ENCODE peak calls at places on chromosomes 16 and 17, in six cellular contexts. One of them, this sample, is unnamed.

GRCh38 chr16:11329891-11330290 is 15.4 kb upstream of the RMI2 start:
- DNase-seq in activated CD4-positive, alpha-beta T cell treated with anti-CD3 and anti-CD28 coated beads, Interleukin-2, amount 50 U/mL, for 1 hour: no peak
- DNase-seq in GM10248: no peak
- DNase-seq in GM23338: no peak
- DNase-seq in H1: no peak
- DNase-seq in NCI-H1417: no peak
- DNase-seq in this sample: no peak

GRCh38 chr17:1779571-1780074 is 17.8 kb downstream of the SERPINF1 start:
- DNase-seq in NCI-H1417: no peak
- DNase-seq in GM23338: no peak
- DNase-seq in H1: no peak
- DNase-seq in GM10248: no peak
- DNase-seq in activated CD4-positive, alpha-beta T cell treated with anti-CD3 and anti-CD28 coated beads, Interleukin-2, amount 50 U/mL, for 1 hour: no peak
- DNase-seq in this sample: no peak

GRCh38 chr16:177394-177822 is 928 bp downstream of the HBA1 start:
- DNase-seq in H1: no peak
- DNase-seq in activated CD4-positive, alpha-beta T cell treated with anti-CD3 and anti-CD28 coated beads, Interleukin-2, amount 50 U/mL, for 1 hour: no peak
- DNase-seq in GM10248: no peak
- DNase-seq in GM23338: no peak
- DNase-seq in NCI-H1417: peak; percentile 51
- DNase-seq in this sample: no peak

GRCh38 chr16:1941162-1941923 is 1.7 kb downstream of the MSRB1 start:
- DNase-seq in H1: no peak
- DNase-seq in GM23338: peak; percentile 78
- DNase-seq in activated CD4-positive, alpha-beta T cell treated with anti-CD3 and anti-CD28 coated beads, Interleukin-2, amount 50 U/mL, for 1 hour: no peak
- DNase-seq in GM10248: no peak
- DNase-seq in NCI-H1417: no peak
- DNase-seq in this sample: no peak

GRCh38 chr16:79776243-79776884 is 175.8 kb upstream of the MAF start:
- DNase-seq in activated CD4-positive, alpha-beta T cell treated with anti-CD3 and anti-CD28 coated beads, Interleukin-2, amount 50 U/mL, for 1 hour: no peak
- DNase-seq in GM23338: peak; percentile 56
- DNase-seq in NCI-H1417: no peak
- DNase-seq in H1: no peak
- DNase-seq in GM10248: no peak
- DNase-seq in this sample: no peak

GRCh38 chr17:54678158-54678557 is 222.5 kb upstream of the TOM1L1 start:
- DNase-seq in H1: no peak
- DNase-seq in NCI-H1417: no peak
- DNase-seq in activated CD4-positive, alpha-beta T cell treated with anti-CD3 and anti-CD28 coated beads, Interleukin-2, amount 50 U/mL, for 1 hour: no peak
- DNase-seq in GM23338: no peak
- DNase-seq in GM10248: no peak
- DNase-seq in this sample: no peak

GRCh38 chr16:11328172-11329079 is 16.8 kb upstream of the RMI2 start:
- DNase-seq in H1: peak; percentile 94
- DNase-seq in GM23338: peak; percentile 99
- DNase-seq in NCI-H1417: no peak
- DNase-seq in GM10248: peak; percentile 86
- DNase-seq in activated CD4-positive, alpha-beta T cell treated with anti-CD3 and anti-CD28 coated beads, Interleukin-2, amount 50 U/mL, for 1 hour: peak; percentile 27
- DNase-seq in this sample: peak; percentile 97

GRCh38 chr16:28165549-28166046 is 46.2 kb downstream of the XPO6 start:
- DNase-seq in NCI-H1417: no peak
- DNase-seq in H1: no peak
- DNase-seq in GM23338: no peak
- DNase-seq in activated CD4-positive, alpha-beta T cell treated with anti-CD3 and anti-CD28 coated beads, Interleukin-2, amount 50 U/mL, for 1 hour: no peak
- DNase-seq in GM10248: no peak
- DNase-seq in this sample: no peak

GRCh38 chr17:55664287-55664686 is 58.4 kb downstream of the TMEM100 start:
- DNase-seq in H1: no peak
- DNase-seq in GM10248: peak; percentile 29
- DNase-seq in GM23338: no peak
- DNase-seq in activated CD4-positive, alpha-beta T cell treated with anti-CD3 and anti-CD28 coated beads, Interleukin-2, amount 50 U/mL, for 1 hour: no peak
- DNase-seq in NCI-H1417: no peak
- DNase-seq in this sample: no peak

GRCh38 chr16:75127713-75128415 is 11.3 kb upstream of the LDHD start:
- DNase-seq in GM10248: no peak
- DNase-seq in activated CD4-positive, alpha-beta T cell treated with anti-CD3 and anti-CD28 coated beads, Interleukin-2, amount 50 U/mL, for 1 hour: no peak
- DNase-seq in GM23338: no peak
- DNase-seq in H1: no peak
- DNase-seq in NCI-H1417: no peak
- DNase-seq in this sample: no peak

GRCh38 chr16:68078726-68079615 is 6.2 kb upstream of the NFATC3 start:
- DNase-seq in H1: no peak
- DNase-seq in GM23338: no peak
- DNase-seq in GM10248: no peak
- DNase-seq in NCI-H1417: no peak
- DNase-seq in activated CD4-positive, alpha-beta T cell treated with anti-CD3 and anti-CD28 coated beads, Interleukin-2, amount 50 U/mL, for 1 hour: no peak
- DNase-seq in this sample: no peak

GRCh38 chr17:62737513-62737912 is 70.6 kb downstream of the MARCHF10 start:
- DNase-seq in GM10248: no peak
- DNase-seq in NCI-H1417: no peak
- DNase-seq in H1: no peak
- DNase-seq in activated CD4-positive, alpha-beta T cell treated with anti-CD3 and anti-CD28 coated beads, Interleukin-2, amount 50 U/mL, for 1 hour: no peak
- DNase-seq in GM23338: no peak
- DNase-seq in this sample: no peak

GRCh38 chr17:72707881-72708280 is 384.6 kb downstream of the SLC39A11 start:
- DNase-seq in H1: no peak
- DNase-seq in activated CD4-positive, alpha-beta T cell treated with anti-CD3 and anti-CD28 coated beads, Interleukin-2, amount 50 U/mL, for 1 hour: no peak
- DNase-seq in GM10248: no peak
- DNase-seq in NCI-H1417: no peak
- DNase-seq in GM23338: no peak
- DNase-seq in this sample: no peak

GRCh38 chr17:49548506-49549310 is 27.0 kb upstream of the NXPH3 start:
- DNase-seq in NCI-H1417: peak; percentile 4
- DNase-seq in GM23338: peak; percentile 73
- DNase-seq in H1: no peak
- DNase-seq in activated CD4-positive, alpha-beta T cell treated with anti-CD3 and anti-CD28 coated beads, Interleukin-2, amount 50 U/mL, for 1 hour: no peak
- DNase-seq in GM10248: peak; percentile 64
- DNase-seq in this sample: no peak

GRCh38 chr16:50400967-50401348 is 32.2 kb upstream of the BRD7 start:
- DNase-seq in GM23338: no peak
- DNase-seq in activated CD4-positive, alpha-beta T cell treated with anti-CD3 and anti-CD28 coated beads, Interleukin-2, amount 50 U/mL, for 1 hour: no peak
- DNase-seq in NCI-H1417: no peak
- DNase-seq in GM10248: no peak
- DNase-seq in H1: no peak
- DNase-seq in this sample: no peak

GRCh38 chr16:10754941-10755340 is 11.3 kb downstream of the NUBP1 start:
- DNase-seq in activated CD4-positive, alpha-beta T cell treated with anti-CD3 and anti-CD28 coated beads, Interleukin-2, amount 50 U/mL, for 1 hour: no peak
- DNase-seq in NCI-H1417: no peak
- DNase-seq in GM10248: no peak
- DNase-seq in GM23338: no peak
- DNase-seq in H1: no peak
- DNase-seq in this sample: no peak

GRCh38 chr17:40178021-40178601 is 841 bp downstream of the RAPGEFL1 start:
- DNase-seq in NCI-H1417: no peak
- DNase-seq in H1: no peak
- DNase-seq in GM10248: no peak
- DNase-seq in activated CD4-positive, alpha-beta T cell treated with anti-CD3 and anti-CD28 coated beads, Interleukin-2, amount 50 U/mL, for 1 hour: no peak
- DNase-seq in GM23338: peak; percentile 78
- DNase-seq in this sample: no peak

GRCh38 chr16:89072216-89073130 is 21.2 kb upstream of the ACSF3 start:
- DNase-seq in H1: no peak
- DNase-seq in activated CD4-positive, alpha-beta T cell treated with anti-CD3 and anti-CD28 coated beads, Interleukin-2, amount 50 U/mL, for 1 hour: no peak
- DNase-seq in NCI-H1417: peak; percentile 83
- DNase-seq in GM23338: no peak
- DNase-seq in GM10248: no peak
- DNase-seq in this sample: no peak

GRCh38 chr17:72660274-72661092 is 432.0 kb downstream of the SLC39A11 start:
- DNase-seq in H1: no peak
- DNase-seq in activated CD4-positive, alpha-beta T cell treated with anti-CD3 and anti-CD28 coated beads, Interleukin-2, amount 50 U/mL, for 1 hour: no peak
- DNase-seq in NCI-H1417: peak; percentile 37
- DNase-seq in GM23338: no peak
- DNase-seq in GM10248: no peak
- DNase-seq in this sample: no peak

GRCh38 chr16:84917492-84917891 is 93.8 kb downstream of the ZDHHC7 start:
- DNase-seq in H1: no peak
- DNase-seq in NCI-H1417: no peak
- DNase-seq in GM23338: no peak
- DNase-seq in activated CD4-positive, alpha-beta T cell treated with anti-CD3 and anti-CD28 coated beads, Interleukin-2, amount 50 U/mL, for 1 hour: no peak
- DNase-seq in GM10248: no peak
- DNase-seq in this sample: no peak

GRCh38 chr16:85798901-85799496 is 345 bp downstream of the EMC8 start:
- DNase-seq in GM10248: peak; percentile 64
- DNase-seq in activated CD4-positive, alpha-beta T cell treated with anti-CD3 and anti-CD28 coated beads, Interleukin-2, amount 50 U/mL, for 1 hour: no peak
- DNase-seq in H1: no peak
- DNase-seq in GM23338: peak; percentile 48
- DNase-seq in NCI-H1417: peak; percentile 44
- DNase-seq in this sample: no peak

GRCh38 chr17:17028059-17028877 is 14.0 kb upstream of the MPRIP start:
- DNase-seq in activated CD4-positive, alpha-beta T cell treated with anti-CD3 and anti-CD28 coated beads, Interleukin-2, amount 50 U/mL, for 1 hour: no peak
- DNase-seq in H1: peak; percentile 56
- DNase-seq in NCI-H1417: peak; percentile 15
- DNase-seq in GM23338: peak; percentile 69
- DNase-seq in GM10248: no peak
- DNase-seq in this sample: no peak

This sample was measured in iPS DF 6.9.